ENCODE peak calls at places on chromosome 11, in six cellular contexts. One of them, this sample, is unnamed.

GRCh38 chr11:119509277-119509841 is 86.4 kb upstream of the THY1 start:
- DNase-seq in IMR-90: peak; percentile 21
- DNase-seq in nephron progenitor cell: no peak
- DNase-seq in thoracic aorta: no peak
- DNase-seq in sigmoid colon: no peak
- DNase-seq in astrocyte of the spinal cord: peak; percentile 26
- DNase-seq in this sample: no peak

GRCh38 chr11:70433966-70434812 is 35.9 kb downstream of the CTTN start:
- DNase-seq in sigmoid colon: no peak
- DNase-seq in IMR-90: no peak
- DNase-seq in astrocyte of the spinal cord: no peak
- DNase-seq in thoracic aorta: no peak
- DNase-seq in nephron progenitor cell: no peak
- DNase-seq in this sample: no peak

GRCh38 chr11:115741376-115741775 is 237.2 kb upstream of the CADM1 start:
- DNase-seq in thoracic aorta: no peak
- DNase-seq in astrocyte of the spinal cord: no peak
- DNase-seq in IMR-90: no peak
- DNase-seq in nephron progenitor cell: no peak
- DNase-seq in sigmoid colon: no peak
- DNase-seq in this sample: no peak

GRCh38 chr11:103703437-103703836 is 333.0 kb upstream of the DDI1 start:
- DNase-seq in thoracic aorta: no peak
- DNase-seq in nephron progenitor cell: no peak
- DNase-seq in sigmoid colon: no peak
- DNase-seq in IMR-90: no peak
- DNase-seq in astrocyte of the spinal cord: no peak
- DNase-seq in this sample: no peak

GRCh38 chr11:35144103-35144741 is 5.3 kb downstream of the CD44 start:
- DNase-seq in sigmoid colon: no peak
- DNase-seq in nephron progenitor cell: no peak
- DNase-seq in IMR-90: peak; percentile 84
- DNase-seq in thoracic aorta: no peak
- DNase-seq in astrocyte of the spinal cord: peak; percentile 81
- DNase-seq in this sample: peak; percentile 35

GRCh38 chr11:1022411-1022810 is 14.1 kb downstream of the MUC6 start:
- DNase-seq in thoracic aorta: no peak
- DNase-seq in IMR-90: no peak
- DNase-seq in nephron progenitor cell: no peak
- DNase-seq in sigmoid colon: no peak
- DNase-seq in astrocyte of the spinal cord: no peak
- DNase-seq in this sample: no peak

GRCh38 chr11:79796704-79797103 is 355.9 kb upstream of the TENM4 start:
- DNase-seq in IMR-90: no peak
- DNase-seq in nephron progenitor cell: no peak
- DNase-seq in astrocyte of the spinal cord: no peak
- DNase-seq in sigmoid colon: no peak
- DNase-seq in thoracic aorta: no peak
- DNase-seq in this sample: no peak

GRCh38 chr11:69664103-69664775 is 10.9 kb downstream of the LTO1 start:
- DNase-seq in astrocyte of the spinal cord: no peak
- DNase-seq in IMR-90: no peak
- DNase-seq in sigmoid colon: peak; percentile 51
- DNase-seq in nephron progenitor cell: no peak
- DNase-seq in thoracic aorta: no peak
- DNase-seq in this sample: no peak

GRCh38 chr11:112222303-112222702 is 3.9 kb upstream of the PTS start:
- DNase-seq in nephron progenitor cell: no peak
- DNase-seq in IMR-90: no peak
- DNase-seq in sigmoid colon: no peak
- DNase-seq in thoracic aorta: no peak
- DNase-seq in astrocyte of the spinal cord: no peak
- DNase-seq in this sample: no peak

GRCh38 chr11:100808904-100809491 is 121.9 kb downstream of the ARHGAP42 start:
- DNase-seq in IMR-90: peak; percentile 76
- DNase-seq in sigmoid colon: no peak
- DNase-seq in astrocyte of the spinal cord: peak; percentile 69
- DNase-seq in nephron progenitor cell: no peak
- DNase-seq in thoracic aorta: no peak
- DNase-seq in this sample: peak; percentile 29

GRCh38 chr11:126853732-126854131 is 146.8 kb downstream of the KIRREL3 start:
- DNase-seq in sigmoid colon: no peak
- DNase-seq in astrocyte of the spinal cord: no peak
- DNase-seq in nephron progenitor cell: no peak
- DNase-seq in thoracic aorta: no peak
- DNase-seq in IMR-90: peak; percentile 78
- DNase-seq in this sample: no peak

GRCh38 chr11:115060840-115061239 is 382.5 kb downstream of the NXPE2 start:
- DNase-seq in astrocyte of the spinal cord: no peak
- DNase-seq in thoracic aorta: no peak
- DNase-seq in nephron progenitor cell: no peak
- DNase-seq in IMR-90: no peak
- DNase-seq in sigmoid colon: no peak
- DNase-seq in this sample: no peak

GRCh38 chr11:74726547-74727182 is 4.6 kb downstream of the CHRDL2 start:
- DNase-seq in astrocyte of the spinal cord: peak; percentile 70
- DNase-seq in IMR-90: peak; percentile 85
- DNase-seq in sigmoid colon: peak; percentile 93
- DNase-seq in nephron progenitor cell: peak; percentile 73
- DNase-seq in thoracic aorta: no peak
- DNase-seq in this sample: peak; percentile 33

GRCh38 chr11:67664213-67664585 is 10.2 kb downstream of the ALDH3B2 start:
- DNase-seq in nephron progenitor cell: no peak
- DNase-seq in astrocyte of the spinal cord: no peak
- DNase-seq in IMR-90: no peak
- DNase-seq in sigmoid colon: no peak
- DNase-seq in thoracic aorta: no peak
- DNase-seq in this sample: no peak

GRCh38 chr11:67666303-67666645 is 8.1 kb downstream of the ALDH3B2 start:
- DNase-seq in thoracic aorta: no peak
- DNase-seq in nephron progenitor cell: no peak
- DNase-seq in IMR-90: no peak
- DNase-seq in sigmoid colon: no peak
- DNase-seq in astrocyte of the spinal cord: no peak
- DNase-seq in this sample: no peak

GRCh38 chr11:67664696-67665536 is 9.5 kb downstream of the ALDH3B2 start:
- DNase-seq in sigmoid colon: no peak
- DNase-seq in nephron progenitor cell: no peak
- DNase-seq in thoracic aorta: no peak
- DNase-seq in astrocyte of the spinal cord: no peak
- DNase-seq in IMR-90: no peak
- DNase-seq in this sample: no peak

GRCh38 chr11:67666676-67667489 is 7.5 kb downstream of the ALDH3B2 start:
- DNase-seq in nephron progenitor cell: no peak
- DNase-seq in sigmoid colon: no peak
- DNase-seq in thoracic aorta: no peak
- DNase-seq in astrocyte of the spinal cord: no peak
- DNase-seq in IMR-90: no peak
- DNase-seq in this sample: no peak

GRCh38 chr11:67665537-67666302 is 8.7 kb downstream of the ALDH3B2 start:
- DNase-seq in sigmoid colon: no peak
- DNase-seq in thoracic aorta: no peak
- DNase-seq in IMR-90: no peak
- DNase-seq in astrocyte of the spinal cord: no peak
- DNase-seq in nephron progenitor cell: no peak
- DNase-seq in this sample: no peak
- TF ChIP-seq CTCF in sigmoid colon: no peak
- TF ChIP-seq CTCF in thoracic aorta: no peak
- TF ChIP-seq CTCF in IMR-90: no peak
- TF ChIP-seq CTCF in astrocyte of the spinal cord: no peak
- TF ChIP-seq CTCF in nephron progenitor cell: no peak
- TF ChIP-seq CTCF in this sample: peak; percentile 9

GRCh38 chr11:96203567-96204365 is 139.2 kb downstream of the MAML2 start:
- DNase-seq in IMR-90: no peak
- DNase-seq in thoracic aorta: no peak
- DNase-seq in nephron progenitor cell: no peak
- DNase-seq in astrocyte of the spinal cord: no peak
- DNase-seq in sigmoid colon: no peak
- DNase-seq in this sample: no peak

GRCh38 chr11:96204366-96204659 is 138.7 kb downstream of the MAML2 start:
- DNase-seq in thoracic aorta: no peak
- DNase-seq in astrocyte of the spinal cord: no peak
- DNase-seq in sigmoid colon: no peak
- DNase-seq in IMR-90: no peak
- DNase-seq in nephron progenitor cell: no peak
- DNase-seq in this sample: no peak

GRCh38 chr11:96207459-96208449 is 135.2 kb downstream of the MAML2 start:
- DNase-seq in nephron progenitor cell: no peak
- DNase-seq in thoracic aorta: no peak
- DNase-seq in IMR-90: peak; percentile 41
- DNase-seq in astrocyte of the spinal cord: no peak
- DNase-seq in sigmoid colon: no peak
- DNase-seq in this sample: no peak

GRCh38 chr11:96205460-96205809 is 137.6 kb downstream of the MAML2 start:
- DNase-seq in thoracic aorta: no peak
- DNase-seq in sigmoid colon: no peak
- DNase-seq in IMR-90: no peak
- DNase-seq in astrocyte of the spinal cord: no peak
- DNase-seq in nephron progenitor cell: no peak
- DNase-seq in this sample: no peak

GRCh38 chr11:96204721-96205459 is 138.1 kb downstream of the MAML2 start:
- DNase-seq in astrocyte of the spinal cord: no peak
- DNase-seq in thoracic aorta: no peak
- DNase-seq in IMR-90: no peak
- DNase-seq in sigmoid colon: no peak
- DNase-seq in nephron progenitor cell: no peak
- DNase-seq in this sample: no peak
- TF ChIP-seq CTCF in astrocyte of the spinal cord: no peak
- TF ChIP-seq CTCF in thoracic aorta: no peak
- TF ChIP-seq CTCF in IMR-90: no peak
- TF ChIP-seq CTCF in sigmoid colon: no peak
- TF ChIP-seq CTCF in nephron progenitor cell: no peak
- TF ChIP-seq CTCF in this sample: no peak

GRCh38 chr11:121104223-121104831 is 3.3 kb downstream of the TECTA start:
- DNase-seq in thoracic aorta: no peak
- DNase-seq in IMR-90: no peak
- DNase-seq in astrocyte of the spinal cord: no peak
- DNase-seq in nephron progenitor cell: no peak
- DNase-seq in sigmoid colon: peak; percentile 84
- DNase-seq in this sample: no peak
- TF ChIP-seq CTCF in thoracic aorta: no peak
- TF ChIP-seq CTCF in IMR-90: no peak
- TF ChIP-seq CTCF in astrocyte of the spinal cord: no peak
- TF ChIP-seq CTCF in nephron progenitor cell: no peak
- TF ChIP-seq CTCF in sigmoid colon: no peak
- TF ChIP-seq CTCF in this sample: no peak

GRCh38 chr11:12664410-12664809 is 9.8 kb upstream of the TEAD1 start:
- DNase-seq in IMR-90: peak; percentile 56
- DNase-seq in astrocyte of the spinal cord: peak; percentile 58
- DNase-seq in nephron progenitor cell: no peak
- DNase-seq in sigmoid colon: no peak
- DNase-seq in thoracic aorta: no peak
- DNase-seq in this sample: no peak
- TF ChIP-seq CTCF in IMR-90: peak; percentile 14
- TF ChIP-seq CTCF in astrocyte of the spinal cord: no peak
- TF ChIP-seq CTCF in nephron progenitor cell: no peak
- TF ChIP-seq CTCF in sigmoid colon: no peak
- TF ChIP-seq CTCF in thoracic aorta: no peak
- TF ChIP-seq CTCF in this sample: no peak

GRCh38 chr11:85651118-85651517 is 3.4 kb downstream of the TMEM126A start:
- DNase-seq in IMR-90: no peak
- DNase-seq in nephron progenitor cell: no peak
- DNase-seq in astrocyte of the spinal cord: no peak
- DNase-seq in sigmoid colon: no peak
- DNase-seq in thoracic aorta: no peak
- DNase-seq in this sample: no peak
- TF ChIP-seq CTCF in IMR-90: no peak
- TF ChIP-seq CTCF in nephron progenitor cell: no peak
- TF ChIP-seq CTCF in astrocyte of the spinal cord: no peak
- TF ChIP-seq CTCF in sigmoid colon: no peak
- TF ChIP-seq CTCF in thoracic aorta: no peak
- TF ChIP-seq CTCF in this sample: no peak

GRCh38 chr11:102201776-102202175 is 91.5 kb downstream of the YAP1 start:
- DNase-seq in IMR-90: no peak
- DNase-seq in sigmoid colon: no peak
- DNase-seq in astrocyte of the spinal cord: no peak
- DNase-seq in thoracic aorta: no peak
- DNase-seq in nephron progenitor cell: no peak
- DNase-seq in this sample: no peak
- TF ChIP-seq CTCF in IMR-90: no peak
- TF ChIP-seq CTCF in sigmoid colon: no peak
- TF ChIP-seq CTCF in astrocyte of the spinal cord: no peak
- TF ChIP-seq CTCF in thoracic aorta: no peak
- TF ChIP-seq CTCF in nephron progenitor cell: no peak
- TF ChIP-seq CTCF in this sample: no peak

GRCh38 chr11:63710476-63711217 is 29.3 kb downstream of the RTN3 start:
- DNase-seq in nephron progenitor cell: no peak
- DNase-seq in thoracic aorta: no peak
- DNase-seq in astrocyte of the spinal cord: peak; percentile 78
- DNase-seq in IMR-90: peak; percentile 83
- DNase-seq in sigmoid colon: no peak
- DNase-seq in this sample: peak; percentile 96
- TF ChIP-seq CTCF in nephron progenitor cell: no peak
- TF ChIP-seq CTCF in thoracic aorta: no peak
- TF ChIP-seq CTCF in astrocyte of the spinal cord: no peak
- TF ChIP-seq CTCF in IMR-90: peak; percentile 44
- TF ChIP-seq CTCF in sigmoid colon: no peak
- TF ChIP-seq CTCF in this sample: peak; percentile 38

DNA sequence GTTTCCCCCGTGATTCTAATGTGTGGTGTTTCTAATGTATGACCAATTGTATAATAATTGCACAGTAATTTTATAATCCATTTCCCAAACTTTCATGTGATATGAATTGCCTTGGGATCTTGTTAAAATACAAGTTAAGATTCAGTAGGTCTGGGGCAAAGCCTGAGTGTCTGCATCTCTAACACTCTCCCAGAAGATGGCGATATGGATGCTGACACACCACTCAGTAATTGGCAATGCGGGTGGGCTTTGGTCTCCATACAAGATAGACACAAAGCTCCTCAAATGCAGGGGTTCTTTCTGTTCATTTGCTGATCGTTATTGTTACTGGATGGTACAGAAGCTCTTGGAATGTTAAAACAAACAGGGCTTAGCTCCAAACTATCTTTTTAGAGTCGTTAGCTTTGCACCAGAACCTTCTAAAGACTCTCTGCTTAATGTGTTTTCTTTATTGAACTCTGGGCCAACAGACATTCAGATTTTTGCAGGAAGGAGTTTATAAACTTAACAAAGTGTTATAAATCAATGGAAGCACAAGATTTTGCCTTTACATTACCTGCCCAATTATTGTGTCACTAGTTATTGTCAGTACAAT is 45.4 kb upstream of the ANO3 start:
- DNase-seq in sigmoid colon: no peak
- DNase-seq in astrocyte of the spinal cord: peak; percentile 39
- DNase-seq in nephron progenitor cell: peak; percentile 49
- DNase-seq in thoracic aorta: no peak
- DNase-seq in IMR-90: peak; percentile 37
- DNase-seq in this sample: no peak
- TF ChIP-seq CTCF in sigmoid colon: no peak
- TF ChIP-seq CTCF in astrocyte of the spinal cord: peak; percentile 64
- TF ChIP-seq CTCF in nephron progenitor cell: peak; percentile 50
- TF ChIP-seq CTCF in thoracic aorta: no peak
- TF ChIP-seq CTCF in IMR-90: peak; percentile 44
- TF ChIP-seq CTCF in this sample: peak; percentile 50

GRCh38 chr11:44899959-44900358 is 50.7 kb downstream of the TP53I11 start:
- DNase-seq in nephron progenitor cell: peak; percentile 41
- DNase-seq in IMR-90: peak; percentile 71
- DNase-seq in thoracic aorta: no peak
- DNase-seq in astrocyte of the spinal cord: peak; percentile 35
- DNase-seq in sigmoid colon: no peak
- DNase-seq in this sample: peak; percentile 13
- TF ChIP-seq CTCF in nephron progenitor cell: no peak
- TF ChIP-seq CTCF in IMR-90: no peak
- TF ChIP-seq CTCF in thoracic aorta: no peak
- TF ChIP-seq CTCF in astrocyte of the spinal cord: no peak
- TF ChIP-seq CTCF in sigmoid colon: no peak
- TF ChIP-seq CTCF in this sample: no peak